ENCODE peak calls at places on chromosomes 12 and 14, in ten cellular contexts. E is tibial artery, A is Calu3, F is body of pancreas, X is uterus, M is esophagus squamous epithelium, Q is epithelial cell of esophagus, I is A549, Z is B cell, U is fibroblast of the aortic adventitia. Y is an unnamed sample.

GRCh38 chr14:21382886-21383847 is 652 bp downstream of the SUPT16H start:
- DNase-seq in I (peak), F (peak), X (peak), M (peak), Q (peak), A (peak), E (peak), Z (peak), U (peak), Y (no peak)

GRCh38 chr12:132257206-132257954 is 72.0 kb downstream of the GALNT9 start:
- DNase-seq in E (no peak), I (no peak), Z (no peak), A (no peak), M (no peak), F (no peak), U (no peak), X (no peak), Q (no peak), Y (no peak)

GRCh38 chr14:102389261-102389660 is 26.5 kb downstream of the TECPR2 start:
- DNase-seq in I (no peak), F (no peak), Z (no peak), M (no peak), A (no peak), E (no peak), X (no peak), Q (no peak), U (no peak), Y (no peak)

GRCh38 chr12:91222746-91223145 is 40.1 kb upstream of the DCN start:
- DNase-seq in Q (peak), F (no peak), U (peak), Z (no peak), A (no peak), E (no peak), X (no peak), M (no peak), I (no peak), Y (no peak)

GRCh38 chr14:79564371-79564770 is 646.9 kb downstream of the DIO2 start:
- DNase-seq in F (no peak), Q (no peak), Z (no peak), A (no peak), U (peak), M (no peak), E (no peak), X (no peak), I (no peak), Y (no peak)

GRCh38 chr14:83463500-83464098 is 1929.9 kb upstream of the SEL1L start:
- DNase-seq in Q (peak), U (peak), F (peak), M (no peak), A (no peak), I (peak), X (no peak), Z (no peak), E (peak), Y (peak)

GRCh38 chr12:51428256-51428655 is 3.6 kb downstream of the SLC4A8 start:
- DNase-seq in I (no peak), F (no peak), Z (no peak), Q (no peak), A (no peak), U (no peak), M (no peak), X (no peak), E (no peak), Y (no peak)

GRCh38 chr14:79549515-79549914 is 661.8 kb downstream of the DIO2 start:
- DNase-seq in F (no peak), X (no peak), A (no peak), Z (no peak), Q (no peak), M (no peak), I (no peak), E (no peak), U (peak), Y (no peak)

GRCh38 chr12:32183646-32184045 is 77.0 kb downstream of the BICD1 start:
- DNase-seq in X (no peak), U (no peak), F (no peak), Q (no peak), M (no peak), E (no peak), Z (no peak), A (no peak), I (peak), Y (no peak)

GRCh38 chr14:67416085-67416484 is 4.1 kb upstream of the PLEK2 start:
- DNase-seq in Z (no peak), A (no peak), Q (no peak), X (no peak), I (no peak), M (no peak), E (no peak), F (peak), U (peak), Y (no peak)

GRCh38 chr12:131893605-131894312 is 663 bp upstream of the ULK1 start:
- DNase-seq in I (no peak), E (no peak), Q (no peak), F (no peak), U (no peak), X (no peak), A (no peak), Z (no peak), M (no peak), Y (no peak)

GRCh38 chr14:101254805-101255764 is 306.2 kb upstream of the DIO3 start:
- DNase-seq in A (no peak), M (no peak), E (peak), X (peak), Q (no peak), U (peak), F (no peak), I (no peak), Z (no peak), Y (no peak)

GRCh38 chr14:96055065-96055752 is 16.0 kb downstream of the C14orf132 start:
- DNase-seq in I (no peak), U (no peak), X (no peak), A (no peak), Z (no peak), Q (no peak), E (peak), M (no peak), F (no peak), Y (no peak)

GRCh38 chr12:113407931-113408585 is 4.4 kb upstream of the SDS start:
- DNase-seq in A (no peak), X (no peak), E (no peak), U (peak), I (no peak), M (no peak), Z (no peak), F (no peak), Q (no peak), Y (peak)

GRCh38 chr14:54606178-54606577 is 39.2 kb downstream of the SAMD4A start:
- DNase-seq in A (no peak), F (no peak), E (no peak), U (no peak), Z (no peak), X (no peak), I (no peak), Q (no peak), M (no peak), Y (no peak)

GRCh38 chr12:56116267-56117081 is at the start of gene RPL41:
- DNase-seq in A (peak), M (peak), Q (peak), I (peak), E (peak), Z (peak), F (peak), U (peak), X (peak), Y (peak)

GRCh38 chr12:116172224-116172849 is 105.2 kb downstream of the MED13L start:
- DNase-seq in I (no peak), E (no peak), A (no peak), Q (peak), Z (peak), M (no peak), F (no peak), U (no peak), X (no peak), Y (no peak)

GRCh38 chr12:646303-647038 is 16.8 kb downstream of the NINJ2 start:
- DNase-seq in F (peak), M (no peak), U (peak), Z (no peak), Q (no peak), X (peak), E (peak), I (peak), A (no peak), Y (no peak)

GRCh38 chr14:28704153-28704552 is 62.4 kb upstream of the FOXG1 start:
- DNase-seq in I (no peak), E (no peak), U (peak), Z (no peak), A (no peak), M (no peak), F (no peak), Q (peak), X (no peak), Y (no peak)

GRCh38 chr12:106428379-106428778 is 70.8 kb downstream of the POLR3B start:
- DNase-seq in Q (no peak), F (peak), Z (no peak), X (peak), I (no peak), M (no peak), U (peak), E (no peak), A (no peak), Y (peak)

GRCh38 chr12:117472983-117473382 is 111.6 kb upstream of the NOS1 start:
- DNase-seq in X (no peak), M (no peak), E (no peak), U (no peak), F (peak), I (peak), Q (no peak), A (peak), Z (no peak), Y (no peak)

GRCh38 chr14:101861464-101861863 is 100.0 kb downstream of the PPP2R5C start:
- DNase-seq in M (no peak), A (no peak), F (no peak), Q (no peak), X (no peak), E (no peak), U (no peak), Z (no peak), I (no peak), Y (no peak)

GRCh38 chr12:64008596-64008995 is 164.1 kb downstream of the SRGAP1 start:
- DNase-seq in U (no peak), A (no peak), M (no peak), F (no peak), Z (no peak), Q (no peak), I (no peak), E (no peak), X (no peak), Y (no peak)

GRCh38 chr12:98741615-98742265 is 96.7 kb downstream of the APAF1 start:
- DNase-seq in F (no peak), Q (no peak), A (no peak), M (no peak), Z (no peak), I (no peak), X (no peak), E (no peak), U (no peak), Y (no peak)

GRCh38 chr14:29462271-29462670 is 465.4 kb downstream of the PRKD1 start:
- DNase-seq in X (no peak), M (no peak), Q (no peak), F (no peak), I (no peak), U (no peak), A (no peak), E (no peak), Z (no peak), Y (no peak)

GRCh38 chr12:123813349-123813748 is 51.2 kb downstream of the DNAH10 start:
- DNase-seq in A (no peak), Q (peak), I (no peak), E (no peak), X (no peak), M (no peak), Z (no peak), F (no peak), U (peak), Y (no peak)

GRCh38 chr12:82931349-82932116 is 244.8 kb downstream of the TMTC2 start:
- DNase-seq in X (no peak), I (no peak), A (no peak), Z (no peak), U (no peak), F (no peak), E (no peak), Q (peak), M (no peak), Y (no peak)

GRCh38 chr12:50557421-50557820 is 52.6 kb downstream of the DIP2B start:
- DNase-seq in M (no peak), I (no peak), X (no peak), U (no peak), A (no peak), F (no peak), Z (no peak), E (no peak), Q (no peak), Y (no peak)

GRCh38 chr12:57270966-57271470 is 20.0 kb upstream of the STAC3 start:
- DNase-seq in I (peak), F (no peak), Z (no peak), Q (no peak), M (no peak), X (no peak), E (no peak), A (no peak), U (no peak), Y (no peak)

GRCh38 chr12:99249543-99249942 is 398.0 kb upstream of the GARIN6 start:
- DNase-seq in F (no peak), A (no peak), Z (no peak), X (no peak), Q (no peak), M (no peak), U (no peak), E (no peak), I (no peak), Y (no peak)

GRCh38 chr12:19390208-19390607 is 49.1 kb upstream of the AEBP2 start:
- DNase-seq in X (no peak), E (no peak), A (no peak), Z (no peak), M (no peak), U (peak), I (no peak), F (no peak), Q (peak), Y (no peak)
- TF ChIP-seq CTCF in X (no peak), E (no peak), A (no peak), Z (no peak), M (no peak), U (no peak), I (no peak), F (no peak), Q (no peak), Y (no peak)

GRCh38 chr14:62185078-62185477 is 422.9 kb downstream of the SNAPC1 start:
- DNase-seq in Q (peak), M (no peak), A (no peak), F (no peak), X (no peak), I (no peak), E (no peak), U (peak), Z (no peak), Y (no peak)

GRCh38 chr14:62181591-62181990 is 419.4 kb downstream of the SNAPC1 start:
- DNase-seq in Q (no peak), U (no peak), M (no peak), F (no peak), I (no peak), Z (no peak), A (no peak), X (no peak), E (no peak), Y (no peak)

DNA sequence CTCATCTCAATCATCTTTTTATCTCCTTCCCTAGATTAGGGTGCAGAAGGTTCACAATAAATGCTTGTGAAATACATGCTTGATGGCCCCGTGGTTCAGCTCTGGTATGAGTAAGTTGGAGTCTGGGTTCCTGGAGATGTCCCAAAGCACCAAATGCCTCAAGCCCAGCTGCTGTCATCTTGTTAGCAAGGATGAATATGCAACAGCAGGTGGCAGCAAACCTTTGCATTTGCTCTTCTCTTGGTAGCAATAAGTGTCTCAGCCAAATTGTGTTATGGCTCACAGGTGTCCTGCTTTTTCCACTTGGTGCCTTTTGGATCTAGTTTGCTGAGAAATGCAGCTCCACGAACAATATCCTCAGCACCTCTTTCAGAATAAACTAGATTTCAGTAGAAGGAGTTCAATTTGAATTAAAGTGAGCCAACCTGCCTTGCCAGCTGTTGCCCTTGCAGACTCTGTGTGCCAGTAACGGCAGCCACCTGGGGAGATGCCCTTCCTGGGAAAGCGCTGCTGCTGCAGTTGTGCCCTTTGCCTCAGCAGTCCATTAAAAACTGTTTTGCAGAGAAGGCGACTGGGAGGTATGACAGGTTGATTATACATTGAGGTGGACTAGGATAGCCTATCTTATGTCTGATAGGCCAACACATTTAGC is 417.3 kb downstream of the SNAPC1 start:
- DNase-seq in A (peak), M (no peak), X (peak), U (peak), I (peak), E (no peak), Q (peak), Z (peak), F (peak), Y (peak)
- TF ChIP-seq CTCF in A (peak), M (peak), X (no peak), U (peak), I (peak), E (no peak), Q (peak), Z (peak), F (peak), Y (peak)

DNA sequence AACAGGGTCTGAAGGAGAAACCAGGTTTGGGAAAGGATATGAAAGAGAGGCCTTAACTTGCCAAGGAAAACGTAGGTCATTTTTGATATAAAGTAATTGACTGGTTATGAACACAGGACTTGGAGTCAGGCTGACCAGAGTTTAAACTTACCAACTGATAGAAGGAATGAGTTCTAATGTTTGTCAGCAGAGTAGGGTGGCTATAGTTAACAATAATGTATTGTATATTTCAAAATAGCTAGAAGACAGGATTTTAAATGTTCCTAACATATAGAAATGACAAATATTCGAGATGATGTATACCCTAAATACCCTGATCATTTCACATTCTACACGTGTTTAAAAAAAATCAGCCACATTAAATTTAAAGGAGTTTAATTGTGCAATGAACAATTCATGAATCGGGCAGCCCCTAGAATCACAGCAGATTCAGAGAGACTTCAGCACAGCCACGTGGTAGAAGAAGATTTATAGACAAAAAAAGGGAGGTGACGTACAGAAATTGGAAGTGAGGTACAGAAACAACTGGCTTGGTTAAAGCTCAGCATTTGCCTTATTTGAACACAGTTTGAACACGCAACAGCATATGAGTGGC is 52.5 kb upstream of the PLEKHG7 start:
- DNase-seq in I (no peak), U (no peak), F (no peak), M (no peak), A (no peak), Z (no peak), E (no peak), X (no peak), Q (no peak), Y (no peak)
- TF ChIP-seq CTCF in I (peak), U (no peak), F (no peak), M (no peak), A (no peak), Z (peak), E (no peak), X (no peak), Q (no peak), Y (no peak)

DNA sequence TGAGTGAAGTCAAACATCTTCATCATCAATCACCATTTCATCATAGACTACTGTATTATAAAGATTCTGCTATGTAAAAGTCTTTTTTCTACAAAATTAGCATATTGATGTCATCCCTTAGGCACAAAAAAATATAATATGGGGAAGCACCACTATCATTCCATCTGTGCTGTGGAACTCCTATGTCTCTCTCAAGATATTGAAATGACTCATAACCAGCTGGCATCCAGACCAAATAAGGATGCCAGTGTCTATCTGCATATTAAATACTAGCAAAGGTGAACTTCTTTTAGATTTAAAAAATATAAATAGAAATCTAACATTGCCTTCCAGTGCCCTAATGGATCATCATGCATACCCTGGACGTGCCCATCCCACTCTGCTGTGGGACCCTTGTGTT is 17.9 kb upstream of the DCAF5 start:
- DNase-seq in F (no peak), Q (peak), X (no peak), M (no peak), U (peak), Z (no peak), I (no peak), E (no peak), A (no peak), Y (no peak)
- TF ChIP-seq CTCF in F (no peak), Q (no peak), X (no peak), M (no peak), U (no peak), Z (no peak), I (no peak), E (no peak), A (no peak), Y (no peak)

GRCh38 chr14:75880512-75880911 is 101.3 kb downstream of the TGFB3 start:
- DNase-seq in Z (no peak), F (no peak), A (no peak), I (no peak), M (no peak), X (no peak), E (no peak), Q (no peak), U (no peak), Y (no peak)
- TF ChIP-seq CTCF in Z (no peak), F (no peak), A (no peak), I (no peak), M (no peak), X (no peak), E (no peak), Q (no peak), U (no peak), Y (no peak)

DNA sequence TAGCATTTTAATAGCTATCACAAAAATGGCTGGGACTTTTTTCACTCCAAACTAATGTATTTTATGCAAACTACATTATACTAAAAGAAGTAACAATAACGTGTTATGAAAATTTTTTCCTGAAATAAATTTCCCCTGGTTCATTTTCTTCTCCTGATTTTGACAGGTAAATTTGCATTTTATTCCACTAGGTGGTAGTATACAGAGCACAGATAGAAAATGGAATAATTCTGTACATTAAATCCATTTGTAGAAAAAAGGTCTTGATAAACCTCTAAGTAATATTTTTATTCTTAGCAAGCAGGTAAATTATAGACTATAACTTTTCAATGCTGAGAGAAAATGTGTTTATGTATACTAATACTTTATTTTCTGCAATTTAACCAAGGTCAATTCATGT is 96.5 kb downstream of the BCAT1 start:
- DNase-seq in F (no peak), I (no peak), Z (no peak), E (no peak), U (no peak), Q (peak), M (no peak), A (no peak), X (no peak), Y (no peak)
- TF ChIP-seq CTCF in F (no peak), I (peak), Z (peak), E (no peak), U (peak), Q (no peak), M (peak), A (peak), X (peak), Y (peak)

GRCh38 chr12:20722142-20722541 is 27.0 kb downstream of the SLCO1C1 start:
- DNase-seq in E (no peak), U (no peak), Z (no peak), F (no peak), M (no peak), X (no peak), I (no peak), Q (no peak), A (no peak), Y (no peak)
- TF ChIP-seq CTCF in E (no peak), U (no peak), Z (no peak), F (no peak), M (no peak), X (no peak), I (no peak), Q (no peak), A (no peak), Y (no peak)

GRCh38 chr14:106872619-106873446 is 1346.5 kb downstream of the TMEM121 start:
- DNase-seq in U (no peak), Q (no peak), X (peak), Z (peak), I (peak), E (no peak), F (peak), M (no peak), A (peak), Y (no peak)
- TF ChIP-seq CTCF in U (peak), Q (peak), X (peak), Z (peak), I (peak), E (peak), F (peak), M (peak), A (peak), Y (no peak)

GRCh38 chr14:59190372-59190771 is 1.9 kb downstream of the DAAM1 start:
- DNase-seq in Z (no peak), Q (peak), M (no peak), F (peak), X (no peak), E (no peak), U (no peak), I (peak), A (peak), Y (no peak)
- TF ChIP-seq CTCF in Z (no peak), Q (no peak), M (no peak), F (no peak), X (peak), E (no peak), U (peak), I (no peak), A (no peak), Y (no peak)

Y was measured in astrocyte of the cerebellum.